ENCODE peak calls at places on chromosomes 12 and 14, in seven cellular contexts. Y is transverse colon, E is IMR-90, R is astrocyte, D is neuronal stem cell, V is cardiac muscle cell, H is upper lobe of right lung. Z is an unnamed sample. For H3K4me1, the result is how much of the 10 kb centered on the place peaks cover.

GRCh38 chr12:16285586-16285985 is 8.1 kb upstream of the SLC15A5 start:
- DNase-seq in Y (no peak), E (no peak), R (peak), D (no peak), V (peak), H (no peak), Z (no peak)

GRCh38 chr12:27179399-27180214 is 64.5 kb upstream of the STK38L start:
- DNase-seq in Y (no peak), E (peak), R (peak), D (no peak), V (peak), H (no peak), Z (no peak)

GRCh38 chr12:49133590-49133989 is 2.4 kb upstream of the TUBA1B start:
- DNase-seq in Y (no peak), E (no peak), R (no peak), D (no peak), V (no peak), H (no peak), Z (no peak)

GRCh38 chr14:89143595-89143994 is 273.4 kb downstream of the FOXN3 start:
- DNase-seq in Y (no peak), E (no peak), R (no peak), D (no peak), V (peak), H (no peak), Z (no peak)

GRCh38 chr14:59187802-59188460 is 536 bp upstream of the DAAM1 start:
- DNase-seq in Y (peak), E (no peak), R (no peak), D (no peak), V (no peak), H (no peak), Z (peak)

GRCh38 chr12:116241157-116241772 is 36.2 kb downstream of the MED13L start:
- DNase-seq in Y (no peak), E (no peak), R (no peak), D (no peak), V (no peak), H (no peak), Z (no peak)

GRCh38 chr12:93086288-93086727 is 157.2 kb upstream of the EEA1 start:
- DNase-seq in Y (no peak), E (no peak), R (no peak), D (no peak), V (no peak), H (no peak), Z (no peak)

GRCh38 chr14:55107766-55108554 is 21.1 kb upstream of the LGALS3 start:
- DNase-seq in Y (peak), E (peak), R (peak), D (no peak), V (peak), H (peak), Z (peak)

GRCh38 chr12:6218526-6218925 is 18.3 kb downstream of the CD9 start:
- DNase-seq in Y (no peak), E (no peak), R (no peak), D (no peak), V (no peak), H (no peak), Z (no peak)

GRCh38 chr14:105430535-105430934 is 10.9 kb downstream of the MTA1 start:
- DNase-seq in Y (no peak), E (peak), R (peak), D (no peak), V (peak), H (no peak), Z (no peak)

GRCh38 chr12:118373628-118374027 is 921 bp upstream of the TAOK3 start:
- DNase-seq in Y (no peak), E (no peak), R (no peak), D (no peak), V (no peak), H (no peak), Z (no peak)

GRCh38 chr12:115013668-115014072 is 329.7 kb upstream of the TBX3 start:
- DNase-seq in Y (no peak), E (no peak), R (no peak), D (no peak), V (no peak), H (no peak), Z (no peak)

GRCh38 chr14:82447586-82447985 is 913.9 kb upstream of the SEL1L start:
- DNase-seq in Y (no peak), E (no peak), R (no peak), D (no peak), V (no peak), H (no peak), Z (peak)

GRCh38 chr12:27870939-27871338 is 90.9 kb upstream of the MANSC4 start:
- DNase-seq in Y (no peak), E (peak), R (peak), D (no peak), V (peak), H (no peak), Z (no peak)

GRCh38 chr12:115830633-115831032 is 446.9 kb downstream of the MED13L start:
- DNase-seq in Y (no peak), E (no peak), R (no peak), D (no peak), V (no peak), H (no peak), Z (no peak)

GRCh38 chr12:4621511-4621910 is 27.3 kb downstream of the AKAP3 start:
- DNase-seq in Y (no peak), E (no peak), R (no peak), D (no peak), V (no peak), H (no peak), Z (no peak)

GRCh38 chr12:94134226-94134795 is 14.1 kb upstream of the PLXNC1 start:
- DNase-seq in Y (no peak), E (peak), R (peak), D (no peak), V (peak), H (no peak), Z (peak)

GRCh38 chr14:39033371-39033770 is 69.7 kb downstream of the SEC23A start:
- DNase-seq in Y (no peak), E (peak), R (peak), D (peak), V (no peak), H (no peak), Z (peak)

GRCh38 chr14:81247271-81247766 is 26.6 kb upstream of the GTF2A1 start:
- DNase-seq in Y (no peak), E (no peak), R (no peak), D (no peak), V (no peak), H (no peak), Z (no peak)

GRCh38 chr14:99237288-99237687 is 34.7 kb downstream of the BCL11B start:
- DNase-seq in Y (no peak), E (no peak), R (no peak), D (no peak), V (no peak), H (no peak), Z (no peak)

GRCh38 chr12:113914806-113915205 is 51.3 kb downstream of the RBM19 start:
- DNase-seq in Y (no peak), E (no peak), R (no peak), D (no peak), V (no peak), H (no peak), Z (no peak)
- H3K4me1 ChIP-seq in Y (under half), E (under half), R (under half), D (under half), V (under half), H (under half), Z (under half)

GRCh38 chr12:53012928-53013327 is 6.7 kb downstream of the EIF4B start:
- DNase-seq in Y (no peak), E (no peak), R (no peak), D (no peak), V (no peak), H (no peak), Z (no peak)
- H3K4me1 ChIP-seq in Y (under half), E (under half), R (under half), D (under half), V (under half), H (under half), Z (under half)

GRCh38 chr14:61341275-61342210 is 20.2 kb downstream of the PRKCH start:
- DNase-seq in Y (no peak), E (no peak), R (no peak), D (no peak), V (no peak), H (no peak), Z (no peak)
- H3K4me1 ChIP-seq in Y (under half), E (under half), R (under half), D (under half), V (half or more), H (half or more), Z (under half)

DNA sequence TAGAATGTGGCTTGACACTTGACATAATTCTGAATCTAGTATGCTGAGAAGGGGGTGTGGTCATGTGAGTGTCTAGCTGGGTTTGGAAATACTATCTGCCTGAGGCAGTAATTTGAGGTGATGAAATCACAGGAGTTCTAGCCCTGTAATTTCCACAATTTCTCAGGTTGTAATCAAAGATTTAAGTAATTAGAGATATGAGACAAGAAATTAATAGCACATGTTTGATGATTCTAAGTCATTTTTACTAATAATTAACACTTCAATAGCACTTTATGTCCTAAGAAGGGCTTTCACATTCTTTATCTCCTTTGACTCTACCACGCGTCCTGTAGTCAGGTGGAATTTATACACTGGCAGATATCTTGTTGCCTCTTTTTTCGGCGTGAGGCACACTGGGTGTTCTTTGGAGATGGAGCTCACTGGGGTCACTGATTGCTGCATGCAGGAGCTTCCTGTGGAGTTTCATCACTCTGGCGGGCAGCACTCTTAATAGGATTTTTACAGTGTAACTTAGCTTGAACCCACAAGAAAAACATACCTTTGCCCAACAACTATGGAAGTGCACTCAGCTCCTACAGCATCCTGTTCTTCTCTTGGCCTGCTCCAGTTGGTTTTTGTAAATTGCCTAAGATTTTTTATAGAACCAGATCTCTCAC is 3.3 kb upstream of the AMIGO2 start:
- DNase-seq in Y (no peak), E (peak), R (peak), D (no peak), V (peak), H (no peak), Z (no peak)
- H3K4me1 ChIP-seq in Y (under half), E (under half), R (half or more), D (under half), V (under half), H (under half), Z (under half)

GRCh38 chr14:63578300-63578699 is 35.1 kb upstream of the PPP2R5E start:
- DNase-seq in Y (no peak), E (peak), R (no peak), D (no peak), V (no peak), H (no peak), Z (no peak)
- H3K4me1 ChIP-seq in Y (under half), E (under half), R (under half), D (under half), V (under half), H (under half), Z (under half)

GRCh38 chr14:77009014-77009413 is 19.5 kb downstream of the IRF2BPL start:
- DNase-seq in Y (no peak), E (no peak), R (no peak), D (no peak), V (no peak), H (no peak), Z (no peak)
- H3K4me1 ChIP-seq in Y (under half), E (under half), R (under half), D (under half), V (under half), H (under half), Z (under half)

GRCh38 chr12:57861967-57862366 is 15.4 kb upstream of the CTDSP2 start:
- DNase-seq in Y (no peak), E (no peak), R (no peak), D (no peak), V (no peak), H (no peak), Z (no peak)
- H3K4me1 ChIP-seq in Y (under half), E (under half), R (under half), D (under half), V (under half), H (under half), Z (under half)

GRCh38 chr12:79959484-79959883 is 24.6 kb upstream of the PPP1R12A start:
- DNase-seq in Y (no peak), E (no peak), R (no peak), D (no peak), V (peak), H (no peak), Z (no peak)
- H3K4me1 ChIP-seq in Y (under half), E (under half), R (under half), D (under half), V (under half), H (under half), Z (under half)

DNA sequence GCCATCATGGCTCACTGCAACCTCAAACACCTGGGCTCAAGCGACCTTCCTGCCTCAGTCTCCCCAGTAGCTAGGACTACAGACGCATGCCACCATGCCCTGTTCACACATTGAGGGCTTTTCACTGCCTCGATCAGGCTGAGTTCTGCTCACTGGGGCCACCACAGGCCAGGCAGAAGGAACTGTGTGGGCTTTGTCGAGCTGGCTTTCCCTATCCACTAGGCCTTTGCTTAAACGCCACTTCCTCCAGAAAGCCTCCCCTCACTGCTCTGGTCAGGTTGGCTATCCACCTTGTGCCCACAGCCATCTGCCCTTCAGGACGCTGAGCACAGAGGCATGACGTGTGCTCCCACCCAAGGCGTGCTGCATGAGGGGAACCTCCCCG is 45.2 kb downstream of the MLXIP start:
- DNase-seq in Y (no peak), E (no peak), R (no peak), D (no peak), V (no peak), H (no peak), Z (no peak)
- H3K4me1 ChIP-seq in Y (under half), E (under half), R (under half), D (under half), V (under half), H (under half), Z (under half)